ENCODE peak calls at places on chromosomes 13 and 19, in ten cellular contexts. H is stimulated activated CD4-positive, alpha-beta T cell treated with anti-CD3 and anti-CD28 coated beads, TNF-alpha, amount 100 ng/mL, for 24 hours; F is cardiac fibroblast; W is hypothalamus; U is effector memory CD4-positive, alpha-beta T cell; Q is M059J; Y is stomach; P is HS-5; O is C1 segment of cervical spinal cord; T is lower leg skin. N is an unnamed sample.

GRCh38 chr13:64480206-64480605 is 2749.9 kb downstream of the PCDH9 start:
- DNase-seq in H (no peak), F (no peak), W (no peak), U (no peak), Q (no peak), Y (no peak), P (no peak), O (no peak), T (no peak), N (no peak)

GRCh38 chr19:3179739-3180293 is 1.2 kb downstream of the S1PR4 start:
- DNase-seq in H (peak; percentile 50), F (no peak), W (no peak), U (no peak), Q (no peak), Y (no peak), P (no peak), O (no peak), T (no peak), N (no peak)

GRCh38 chr13:102847272-102848234 is 1.7 kb downstream of the ERCC5 start:
- DNase-seq in H (no peak), F (peak; percentile 70), W (no peak), U (no peak), Q (peak; percentile 34), Y (no peak), P (no peak), O (no peak), T (no peak), N (no peak)

GRCh38 chr13:51589793-51590192 is 5.5 kb downstream of the WDFY2 start:
- DNase-seq in H (no peak), F (no peak), W (no peak), U (no peak), Q (no peak), Y (no peak), P (no peak), O (no peak), T (no peak), N (no peak)

GRCh38 chr19:16023558-16023915 is 52.8 kb upstream of the TPM4 start:
- DNase-seq in H (no peak), F (no peak), W (no peak), U (no peak), Q (no peak), Y (no peak), P (no peak), O (no peak), T (peak; percentile 76), N (no peak)

GRCh38 chr13:31773538-31773937 is 34.2 kb downstream of the RXFP2 start:
- DNase-seq in H (no peak), F (peak; percentile 82), W (no peak), U (no peak), Q (peak; percentile 69), Y (no peak), P (peak; percentile 65), O (no peak), T (no peak), N (no peak)

GRCh38 chr13:45705936-45706335 is 3.8 kb downstream of the CBY2 start:
- DNase-seq in H (no peak), F (no peak), W (no peak), U (no peak), Q (no peak), Y (no peak), P (no peak), O (no peak), T (no peak), N (no peak)

GRCh38 chr19:31372245-31372781 is 23.1 kb upstream of the TSHZ3 start:
- DNase-seq in H (no peak), F (no peak), W (no peak), U (no peak), Q (no peak), Y (no peak), P (no peak), O (no peak), T (no peak), N (no peak)

GRCh38 chr19:11418166-11418517 is 972 bp downstream of the RGL3 start:
- DNase-seq in H (no peak), F (no peak), W (no peak), U (no peak), Q (no peak), Y (no peak), P (no peak), O (no peak), T (no peak), N (no peak)

GRCh38 chr13:107845911-107846310 is 369.4 kb downstream of the LIG4 start:
- DNase-seq in H (no peak), F (no peak), W (no peak), U (no peak), Q (no peak), Y (no peak), P (no peak), O (no peak), T (no peak), N (no peak)

GRCh38 chr19:20167020-20167644 is at the start of gene ZNF486:
- DNase-seq in H (peak; percentile 89), F (peak; percentile 96), W (peak; percentile 87), U (peak; percentile 88), Q (peak; percentile 83), Y (peak; percentile 97), P (peak; percentile 92), O (peak; percentile 38), T (peak; percentile 99), N (peak; percentile 75)

GRCh38 chr19:31992750-31993149 is 352.7 kb upstream of the ZNF507 start:
- DNase-seq in H (no peak), F (no peak), W (no peak), U (no peak), Q (no peak), Y (no peak), P (no peak), O (no peak), T (no peak), N (no peak)

GRCh38 chr13:114203536-114203935 is 24.5 kb downstream of the CFAP97D2 start:
- DNase-seq in H (peak; percentile 27), F (no peak), W (no peak), U (no peak), Q (no peak), Y (no peak), P (no peak), O (no peak), T (no peak), N (no peak)

GRCh38 chr13:85298387-85298924 is 500.8 kb downstream of the SLITRK6 start:
- DNase-seq in H (no peak), F (no peak), W (no peak), U (no peak), Q (no peak), Y (no peak), P (no peak), O (no peak), T (no peak), N (no peak)

GRCh38 chr19:38079926-38080380 is 144.1 kb downstream of the DPF1 start:
- DNase-seq in H (no peak), F (peak; percentile 71), W (no peak), U (no peak), Q (peak; percentile 90), Y (peak; percentile 29), P (peak; percentile 80), O (no peak), T (no peak), N (no peak)

GRCh38 chr13:20428666-20429644 is 96.7 kb downstream of the CRYL1 start:
- DNase-seq in H (no peak), F (no peak), W (no peak), U (no peak), Q (peak; percentile 59), Y (no peak), P (no peak), O (no peak), T (no peak), N (no peak)

GRCh38 chr19:16121967-16122366 is 10.3 kb downstream of the RAB8A start:
- DNase-seq in H (no peak), F (no peak), W (no peak), U (no peak), Q (no peak), Y (no peak), P (no peak), O (no peak), T (no peak), N (no peak)

N was measured in esophagus squamous epithelium.